ENCODE peak calls at places on chromosomes 16 and 17, in eight cellular contexts. O is skeletal muscle cell; G is stromal cell of bone marrow; S is esophagus muscularis mucosa; Z is HuH-7.5; F is EH; E is stimulated activated CD4-positive, alpha-beta T cell treated with anti-CD3 and anti-CD28 coated beads, Interleukin-4, amount 100 ng/mL, for 4 hours; L is activated T-helper 1 cell treated with Interleukin-2 at 50 U/mL for 16 hours. Q is an unnamed sample.

GRCh38 chr17:61904094-61904710 is 23.6 kb downstream of the INTS2 start:
- DNase-seq in F (no peak), G (no peak), S (no peak), E (peak; percentile 22), L (no peak), O (no peak), Z (no peak), Q (peak; percentile 9)

GRCh38 chr17:81249233-81250040 is 10.3 kb downstream of the NDUFAF8 start:
- DNase-seq in G (no peak), F (peak; percentile 21), S (no peak), E (no peak), L (no peak), O (no peak), Z (no peak), Q (no peak)

GRCh38 chr16:55836158-55836611 is 3.3 kb upstream of the CES1 start:
- DNase-seq in L (no peak), G (no peak), Z (no peak), O (no peak), F (no peak), E (no peak), S (no peak), Q (no peak)

GRCh38 chr16:11612110-11612981 is 25.6 kb upstream of the LITAF start:
- DNase-seq in O (no peak), G (no peak), S (no peak), L (no peak), Z (peak; percentile 50), E (no peak), F (no peak), Q (no peak)

GRCh38 chr17:34025179-34025551 is 229.9 kb upstream of the CCL2 start:
- DNase-seq in S (no peak), Z (no peak), F (no peak), E (no peak), O (no peak), G (no peak), L (no peak), Q (no peak)

GRCh38 chr17:10579270-10579669 is 29.8 kb upstream of the MYH2 start:
- DNase-seq in G (no peak), L (no peak), O (no peak), Z (no peak), F (no peak), S (no peak), E (no peak), Q (no peak)

GRCh38 chr17:57567278-57567677 is 177.8 kb downstream of the CCDC182 start:
- DNase-seq in F (no peak), Z (no peak), S (no peak), L (no peak), O (no peak), G (no peak), E (no peak), Q (no peak)

GRCh38 chr17:39636927-39637736 is at the start of gene STARD3:
- DNase-seq in F (peak; percentile 86), G (peak; percentile 75), E (peak; percentile 86), O (peak; percentile 56), L (peak; percentile 84), Z (peak; percentile 92), S (peak; percentile 97), Q (peak; percentile 82)

GRCh38 chr16:2692251-2692947 is 10.1 kb downstream of the KCTD5 start:
- DNase-seq in L (no peak), E (no peak), S (no peak), Z (no peak), F (no peak), G (no peak), O (no peak), Q (no peak)

GRCh38 chr17:63431618-63431938 is 14.5 kb downstream of the CYB561 start:
- DNase-seq in E (no peak), L (no peak), F (no peak), S (no peak), G (no peak), Z (no peak), O (no peak), Q (no peak)

GRCh38 chr16:49465661-49466528 is 92.3 kb downstream of the C16orf78 start:
- DNase-seq in L (no peak), G (no peak), Z (no peak), S (peak; percentile 86), E (no peak), O (no peak), F (no peak), Q (no peak)

GRCh38 chr17:35735036-35735805 is 3.8 kb downstream of the RASL10B start:
- DNase-seq in L (no peak), Z (no peak), F (no peak), G (no peak), O (no peak), S (no peak), E (no peak), Q (no peak)

GRCh38 chr17:48995332-48995870 is 1.8 kb upstream of the IGF2BP1 start:
- DNase-seq in O (no peak), G (no peak), S (peak; percentile 50), Z (no peak), F (no peak), L (no peak), E (no peak), Q (no peak)

GRCh38 chr16:84458606-84459516 is 45.6 kb downstream of the MEAK7 start:
- DNase-seq in G (no peak), Z (no peak), L (no peak), S (no peak), F (no peak), O (no peak), E (no peak), Q (no peak)

GRCh38 chr17:51769231-51769630 is 389.3 kb downstream of the CA10 start:
- DNase-seq in G (no peak), S (no peak), F (no peak), Z (no peak), O (no peak), E (no peak), L (no peak), Q (no peak)

GRCh38 chr16:30755955-30756780 is 5.7 kb downstream of the CFAP119 start:
- DNase-seq in G (no peak), E (no peak), Z (no peak), S (no peak), L (no peak), F (no peak), O (no peak), Q (no peak)

GRCh38 chr17:2776589-2777241 is 19.5 kb upstream of the RAP1GAP2 start:
- DNase-seq in G (no peak), L (no peak), F (no peak), Z (peak; percentile 38), S (no peak), E (no peak), O (no peak), Q (no peak)

GRCh38 chr17:249236-249993 is 68.0 kb upstream of the DOC2B start:
- DNase-seq in E (no peak), F (no peak), S (no peak), G (no peak), O (no peak), Z (no peak), L (no peak), Q (no peak)

GRCh38 chr17:50692448-50693040 is 15.2 kb downstream of the ANKRD40 start:
- DNase-seq in S (no peak), G (no peak), O (no peak), F (no peak), E (no peak), Z (no peak), L (no peak), Q (no peak)

GRCh38 chr16:10362077-10362863 is 23.6 kb upstream of the ATF7IP2 start:
- DNase-seq in Z (peak; percentile 38), G (no peak), L (no peak), O (no peak), E (no peak), S (no peak), F (no peak), Q (no peak)

GRCh38 chr16:47143677-47144558 is at the start of gene NETO2:
- DNase-seq in Z (peak; percentile 65), L (peak; percentile 61), O (no peak), F (peak; percentile 57), G (no peak), S (no peak), E (peak; percentile 60), Q (peak; percentile 59)

GRCh38 chr16:28910046-28911031 is 14.7 kb downstream of the RABEP2 start:
- DNase-seq in Z (no peak), S (no peak), E (no peak), F (no peak), O (no peak), L (no peak), G (no peak), Q (no peak)

GRCh38 chr16:57482845-57483545 is 3.3 kb downstream of the DOK4 start:
- DNase-seq in L (no peak), G (no peak), O (no peak), E (no peak), Z (no peak), F (no peak), S (no peak), Q (no peak)

GRCh38 chr16:25570131-25570530 is 121.6 kb upstream of the HS3ST4 start:
- DNase-seq in Z (no peak), L (no peak), E (no peak), F (no peak), S (no peak), G (no peak), O (no peak), Q (no peak)

GRCh38 chr17:59652119-59652518 is 32.4 kb downstream of the CLTC start:
- DNase-seq in F (peak; percentile 74), O (peak; percentile 30), G (peak; percentile 85), S (no peak), E (no peak), Z (no peak), L (no peak), Q (no peak)

GRCh38 chr17:13581925-13582324 is 19.8 kb downstream of the HS3ST3A1 start:
- DNase-seq in E (no peak), L (no peak), S (no peak), F (peak; percentile 12), O (no peak), Z (no peak), G (no peak), Q (no peak)

GRCh38 chr17:28379814-28380571 is 8.5 kb downstream of the SARM1 start:
- DNase-seq in L (no peak), O (no peak), F (peak; percentile 98), Z (peak; percentile 64), G (no peak), S (no peak), E (no peak), Q (no peak)

GRCh38 chr17:73797594-73798110 is 153.4 kb upstream of the SDK2 start:
- DNase-seq in E (no peak), Z (no peak), S (no peak), O (no peak), F (no peak), G (no peak), L (no peak), Q (no peak)

GRCh38 chr16:51881731-51882130 is 665.2 kb downstream of the TOX3 start:
- DNase-seq in S (no peak), F (peak; percentile 51), Z (no peak), O (no peak), G (no peak), E (no peak), L (no peak), Q (no peak)

GRCh38 chr17:31390748-31391495 is 553 bp upstream of the RAB11FIP4 start:
- DNase-seq in F (no peak), O (no peak), E (no peak), L (no peak), S (peak; percentile 77), G (no peak), Z (no peak), Q (no peak)

GRCh38 chr16:84347161-84347560 is 21.2 kb upstream of the ATP2C2 start:
- DNase-seq in F (no peak), Z (no peak), G (no peak), O (no peak), L (no peak), S (no peak), E (no peak), Q (no peak)

GRCh38 chr17:35242158-35242804 is 591 bp upstream of the SLFN5 start:
- DNase-seq in F (peak; percentile 51), G (peak; percentile 21), Z (peak; percentile 64), O (no peak), S (no peak), L (peak; percentile 76), E (peak; percentile 87), Q (peak; percentile 76)

GRCh38 chr16:51636913-51637743 is 486.1 kb upstream of the SALL1 start:
- DNase-seq in L (no peak), E (no peak), O (peak; percentile 54), G (no peak), Z (no peak), S (no peak), F (peak; percentile 73), Q (no peak)

GRCh38 chr17:80870401-80870800 is 121.2 kb upstream of the CHMP6 start:
- DNase-seq in G (no peak), L (no peak), S (no peak), F (peak; percentile 16), Z (no peak), O (no peak), E (peak; percentile 56), Q (no peak)